ENCODE peak calls at places on chromosomes 2 and 18, in seven cellular contexts. M, A, F, Q, H, Y and N are unnamed samples.

GRCh38 chr2:98935777-98936132 is 270 bp downstream of the CRACDL start:
- DNase-seq in F (no peak), Q (no peak), A (no peak), M (no peak), H (no peak), Y (no peak), N (no peak)

GRCh38 chr2:20447437-20448245 is 767 bp downstream of the RHOB start:
- DNase-seq in F (peak), H (no peak), M (peak), A (peak), Y (peak), Q (peak), N (peak)

GRCh38 chr2:221461911-221462310 is 110.2 kb downstream of the EPHA4 start:
- DNase-seq in F (no peak), H (no peak), Q (no peak), A (no peak), M (no peak), Y (no peak), N (no peak)

GRCh38 chr2:233912799-233913423 is 4.3 kb upstream of the TRPM8 start:
- DNase-seq in M (peak), Y (peak), H (peak), F (peak), A (peak), Q (no peak), N (peak)

GRCh38 chr18:9209230-9209629 is 72.6 kb downstream of the ANKRD12 start:
- DNase-seq in Y (no peak), M (no peak), A (no peak), Q (no peak), F (peak), H (no peak), N (no peak)

GRCh38 chr2:216109962-216110614 is 940 bp downstream of the XRCC5 start:
- DNase-seq in M (no peak), Q (no peak), A (no peak), H (peak), F (peak), Y (peak), N (peak)

GRCh38 chr2:137096693-137097092 is 331.3 kb downstream of the THSD7B start:
- DNase-seq in H (no peak), F (no peak), Y (no peak), Q (no peak), A (no peak), M (no peak), N (no peak)

GRCh38 chr2:109020217-109020637 is 31.2 kb upstream of the EDAR start:
- DNase-seq in Y (no peak), A (no peak), F (peak), Q (no peak), M (no peak), H (no peak), N (no peak)

GRCh38 chr2:238847841-238848565 is at the start of gene TWIST2:
- DNase-seq in A (peak), H (no peak), Y (peak), F (peak), Q (peak), M (peak), N (no peak)

GRCh38 chr2:177295479-177295878 is 31.0 kb upstream of the NFE2L2 start:
- DNase-seq in H (no peak), A (no peak), Y (peak), M (no peak), F (no peak), Q (no peak), N (no peak)

GRCh38 chr2:149145314-149146295 is 107.1 kb downstream of the LYPD6B start:
- DNase-seq in Q (no peak), Y (no peak), H (no peak), A (no peak), F (no peak), M (no peak), N (no peak)

GRCh38 chr2:38653380-38653714 is 12.6 kb upstream of the GALM start:
- DNase-seq in A (no peak), Y (no peak), H (no peak), Q (no peak), F (no peak), M (no peak), N (no peak)

GRCh38 chr2:166957686-166958085 is 69.4 kb downstream of the XIRP2 start:
- DNase-seq in M (no peak), A (no peak), H (no peak), Q (no peak), Y (no peak), F (no peak), N (no peak)

GRCh38 chr2:160920061-160920460 is 240.2 kb upstream of the TANK start:
- DNase-seq in Q (no peak), A (no peak), Y (no peak), F (no peak), H (no peak), M (no peak), N (no peak)

GRCh38 chr2:43057742-43058706 is 168.4 kb downstream of the ZFP36L2 start:
- DNase-seq in M (no peak), H (no peak), Q (no peak), Y (no peak), F (no peak), A (no peak), N (no peak)

GRCh38 chr2:145874466-145874865 is 1354.5 kb upstream of the ZEB2 start:
- DNase-seq in F (no peak), H (no peak), Q (no peak), M (no peak), A (no peak), Y (peak), N (no peak)

GRCh38 chr2:200156140-200156858 is 150.2 kb upstream of the SPATS2L start:
- DNase-seq in H (no peak), Y (peak), Q (peak), F (peak), A (peak), M (peak), N (peak)

GRCh38 chr2:111121028-111121872 is 536 bp downstream of the BCL2L11 start:
- DNase-seq in H (peak), M (peak), F (peak), Q (peak), A (peak), Y (peak), N (peak)

GRCh38 chr18:21393986-21394385 is 152.0 kb downstream of the GREB1L start:
- DNase-seq in A (no peak), Q (no peak), M (no peak), F (no peak), Y (no peak), H (no peak), N (no peak)

GRCh38 chr2:64137567-64137966 is 6.7 kb downstream of the PELI1 start:
- DNase-seq in H (peak), A (no peak), Y (peak), Q (no peak), F (peak), M (no peak), N (no peak)

GRCh38 chr2:170235860-170236638 is 58.1 kb downstream of the MYO3B start:
- DNase-seq in Y (peak), M (no peak), Q (no peak), F (peak), H (peak), A (no peak), N (peak)

GRCh38 chr2:55112229-55113016 is 62.2 kb upstream of the RTN4 start:
- DNase-seq in M (peak), Y (peak), F (peak), H (no peak), A (peak), Q (peak), N (peak)

GRCh38 chr2:3986063-3986462 is 282.7 kb downstream of the DCDC2C start:
- DNase-seq in M (no peak), Q (no peak), H (no peak), Y (no peak), F (no peak), A (no peak), N (no peak)

GRCh38 chr2:37870829-37871228 is 54.3 kb upstream of the RMDN2 start:
- DNase-seq in A (no peak), Y (peak), H (no peak), M (no peak), F (no peak), Q (peak), N (no peak)

GRCh38 chr2:120978359-120979050 is 242.8 kb downstream of the GLI2 start:
- DNase-seq in Q (no peak), F (no peak), A (no peak), Y (no peak), M (no peak), H (no peak), N (no peak)

GRCh38 chr2:239167766-239168444 is 232.9 kb downstream of the HDAC4 start:
- DNase-seq in A (peak), M (no peak), F (no peak), Q (no peak), H (no peak), Y (no peak), N (no peak)

GRCh38 chr2:8676191-8676914 is 5.5 kb upstream of the ID2 start:
- DNase-seq in A (peak), Y (peak), H (no peak), F (no peak), Q (peak), M (peak), N (peak)

GRCh38 chr2:56133931-56134629 is 49.7 kb upstream of the CCDC85A start:
- DNase-seq in Q (no peak), F (no peak), Y (peak), H (peak), M (no peak), A (no peak), N (no peak)

GRCh38 chr2:196404276-196404675 is 232.9 kb upstream of the STK17B start:
- DNase-seq in A (no peak), Q (no peak), F (no peak), H (no peak), M (no peak), Y (peak), N (no peak)

GRCh38 chr2:200223385-200223784 is 83.1 kb upstream of the SPATS2L start:
- DNase-seq in H (no peak), Q (no peak), M (no peak), F (no peak), A (no peak), Y (no peak), N (no peak)

GRCh38 chr2:28730641-28731146 is 20.9 kb upstream of the PPP1CB start:
- DNase-seq in Y (no peak), A (no peak), F (no peak), M (no peak), H (no peak), Q (no peak), N (no peak)

GRCh38 chr2:158725496-158725895 is 69.6 kb upstream of the DAPL1 start:
- DNase-seq in M (no peak), Y (no peak), Q (no peak), A (no peak), H (no peak), F (no peak), N (no peak)

GRCh38 chr18:77116201-77117080 is 16.1 kb downstream of the MBP start:
- DNase-seq in A (no peak), F (no peak), Q (peak), M (peak), Y (no peak), H (no peak), N (no peak)

GRCh38 chr2:82879803-82880202 is 1579.3 kb downstream of the SUCLG1 start:
- DNase-seq in Y (peak), A (no peak), H (no peak), Q (no peak), F (no peak), M (no peak), N (no peak)

GRCh38 chr2:161424992-161425391 is 8.9 kb downstream of the TBR1 start:
- DNase-seq in F (no peak), H (no peak), Q (no peak), A (no peak), M (no peak), Y (no peak), N (peak)

GRCh38 chr2:161580426-161580825 is 43.8 kb upstream of the SLC4A10 start:
- DNase-seq in Q (no peak), M (no peak), F (no peak), Y (no peak), A (no peak), H (no peak), N (no peak)

GRCh38 chr18:73408434-73408833 is 540.6 kb upstream of the NETO1 start:
- DNase-seq in Y (no peak), H (no peak), F (no peak), M (no peak), Q (no peak), A (no peak), N (no peak)

GRCh38 chr2:241904791-241905710 is 35.5 kb downstream of the RTP5 start:
- DNase-seq in A (peak), Q (no peak), H (no peak), Y (no peak), M (peak), F (no peak), N (no peak)

GRCh38 chr2:241909769-241910168 is 40.2 kb downstream of the RTP5 start:
- DNase-seq in Q (no peak), Y (no peak), H (no peak), A (no peak), M (peak), F (no peak), N (no peak)

GRCh38 chr2:241905716-241906376 is 36.3 kb downstream of the RTP5 start:
- DNase-seq in M (no peak), Y (no peak), Q (no peak), F (no peak), A (no peak), H (no peak), N (no peak)

GRCh38 chr2:241908686-241909420 is 39.3 kb downstream of the RTP5 start:
- DNase-seq in F (no peak), Q (no peak), H (no peak), A (no peak), Y (no peak), M (peak), N (no peak)

DNA sequence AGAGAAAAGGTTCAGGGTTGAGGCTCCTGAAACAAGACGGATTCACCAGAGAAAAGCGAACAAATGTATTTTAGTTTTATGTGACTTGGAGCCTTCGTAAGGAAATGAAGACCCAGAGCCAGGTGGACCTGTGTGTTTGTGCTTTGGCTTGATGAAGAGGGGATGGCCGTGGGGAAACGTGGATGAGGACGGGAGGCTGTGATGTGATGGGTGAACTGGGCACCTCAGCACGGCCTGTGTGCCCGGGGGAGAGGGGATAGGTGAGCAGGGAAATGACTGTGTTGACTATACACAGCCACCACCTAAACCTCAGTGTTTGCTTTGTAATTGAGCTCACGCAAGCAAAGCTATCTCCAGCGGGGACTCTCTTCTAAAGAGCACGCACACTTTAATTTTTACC is 37.6 kb downstream of the RTP5 start:
- DNase-seq in M (peak), Y (no peak), F (no peak), H (no peak), Q (no peak), A (no peak), N (no peak)
- TF ChIP-seq POLR2A in M (no peak), Y (no peak), F (no peak), H (no peak), Q (no peak), A (peak), N (no peak)

GRCh38 chr18:41954827-41955613 is at the start of gene PIK3C3:
- DNase-seq in F (peak), H (peak), Y (peak), Q (peak), M (peak), A (peak), N (peak)
- TF ChIP-seq POLR2A in F (peak), H (peak), Y (peak), Q (no peak), M (peak), A (peak), N (peak)

DNA sequence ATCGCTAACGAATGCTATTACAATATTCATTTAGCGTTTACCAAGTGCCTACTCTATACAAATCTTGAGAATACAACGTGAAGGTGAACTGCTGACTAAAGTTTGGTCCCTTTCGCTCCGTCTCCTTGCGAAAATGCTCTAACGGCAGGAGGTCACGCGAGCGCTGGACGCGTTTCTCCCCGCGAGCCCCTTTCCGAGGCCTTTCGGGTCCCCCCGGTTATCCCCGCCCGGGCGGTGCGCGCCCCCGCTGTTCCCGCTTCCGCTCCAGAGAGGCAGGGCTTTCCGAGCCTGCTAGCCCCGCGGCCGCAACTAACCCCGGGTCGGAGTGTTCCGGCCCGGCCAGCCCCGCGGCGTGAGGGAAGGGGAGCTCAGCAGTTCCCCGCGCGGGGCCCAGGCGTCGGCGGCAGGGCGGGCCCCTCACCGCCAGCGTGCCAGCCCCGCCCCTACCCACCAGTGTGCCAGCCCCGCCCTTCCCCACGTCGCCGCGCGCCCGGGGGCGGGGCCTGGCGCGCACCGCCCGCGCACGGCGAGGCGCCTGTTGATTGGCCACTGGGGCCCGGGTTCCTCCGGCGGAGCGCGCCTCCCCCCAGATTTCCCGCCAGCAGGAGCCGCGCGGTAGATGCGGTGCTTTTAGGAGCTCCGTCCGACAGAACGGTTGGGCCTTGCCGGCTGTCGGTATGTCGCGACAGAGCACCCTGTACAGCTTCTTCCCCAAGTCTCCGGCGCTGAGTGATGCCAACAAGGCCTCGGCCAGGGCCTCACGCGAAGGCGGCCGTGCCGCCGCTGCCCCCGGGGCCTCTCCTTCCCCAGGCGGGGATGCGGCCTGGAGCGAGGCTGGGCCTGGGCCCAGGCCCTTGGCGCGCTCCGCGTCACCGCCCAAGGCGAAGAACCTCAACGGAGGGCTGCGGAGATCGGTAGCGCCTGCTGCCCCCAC is at the start of gene MSH6:
- DNase-seq in Q (peak), A (peak), M (peak), H (peak), Y (peak), F (peak), N (peak)
- TF ChIP-seq POLR2A in Q (peak), A (peak), M (peak), H (peak), Y (peak), F (peak), N (peak)

DNA sequence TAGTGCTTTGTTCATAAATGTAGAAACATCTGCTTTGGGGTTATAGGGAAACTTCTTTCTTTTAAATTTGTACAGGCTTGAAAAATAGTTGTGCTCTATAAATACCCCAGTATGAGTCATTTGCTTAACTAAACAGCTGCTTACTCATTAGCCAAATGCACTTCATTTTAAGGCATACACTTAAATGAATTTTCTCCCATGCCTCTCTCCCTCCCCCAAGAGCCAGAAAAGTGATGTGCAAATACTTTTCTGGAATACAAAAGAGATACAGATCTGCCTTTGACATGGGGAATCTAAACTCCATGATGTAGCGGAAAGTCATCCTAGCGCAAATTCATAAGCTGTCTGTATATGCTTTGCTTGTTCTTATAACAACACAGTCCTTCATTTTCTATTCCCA is 469.4 kb downstream of the DLGAP1 start:
- DNase-seq in A (no peak), H (no peak), Y (no peak), Q (no peak), F (no peak), M (no peak), N (no peak)
- TF ChIP-seq POLR2A in A (no peak), H (no peak), Y (no peak), Q (no peak), F (no peak), M (no peak), N (no peak)

GRCh38 chr18:5630766-5631413 is 87.1 kb upstream of the EPB41L3 start:
- DNase-seq in Y (no peak), F (no peak), Q (no peak), H (no peak), A (no peak), M (no peak), N (no peak)

GRCh38 chr18:5627756-5628511 is 84.1 kb upstream of the EPB41L3 start:
- DNase-seq in A (no peak), Y (peak), H (no peak), F (no peak), Q (no peak), M (peak), N (no peak)

GRCh38 chr18:5630057-5630765 is 86.4 kb upstream of the EPB41L3 start:
- DNase-seq in F (no peak), Q (peak), M (peak), A (peak), H (peak), Y (peak), N (peak)

GRCh38 chr18:5626130-5626880 is 82.5 kb upstream of the EPB41L3 start:
- DNase-seq in H (no peak), Q (no peak), A (no peak), F (no peak), Y (no peak), M (no peak), N (no peak)

GRCh38 chr18:5628512-5629255 is 84.9 kb upstream of the EPB41L3 start:
- DNase-seq in H (no peak), Q (peak), Y (peak), M (peak), F (no peak), A (peak), N (no peak)
- TF ChIP-seq POLR2A in H (no peak), Q (no peak), Y (no peak), M (peak), F (no peak), A (no peak), N (no peak)